ENCODE peak calls at places on chromosomes 1 and 21, in six cellular contexts. One of them, this sample, is unnamed.

GRCh38 chr21:20258542-20258941 is 739.7 kb upstream of the NCAM2 start:
- DNase-seq in prostate gland: no peak
- DNase-seq in tibial nerve: no peak
- DNase-seq in A549: no peak
- DNase-seq in IMR-90: no peak
- DNase-seq in adrenal gland: no peak
- DNase-seq in this sample: no peak

GRCh38 chr1:165040641-165041040 is 315.9 kb downstream of the LMX1A start:
- DNase-seq in prostate gland: no peak
- DNase-seq in tibial nerve: no peak
- DNase-seq in A549: no peak
- DNase-seq in IMR-90: no peak
- DNase-seq in adrenal gland: no peak
- DNase-seq in this sample: no peak

GRCh38 chr1:199272690-199273089 is 633.9 kb downstream of the PTPRC start:
- DNase-seq in prostate gland: no peak
- DNase-seq in tibial nerve: no peak
- DNase-seq in A549: peak
- DNase-seq in IMR-90: peak
- DNase-seq in adrenal gland: peak
- DNase-seq in this sample: no peak

GRCh38 chr1:226954337-226954736 is 14.2 kb downstream of the COQ8A start:
- DNase-seq in prostate gland: no peak
- DNase-seq in tibial nerve: no peak
- DNase-seq in A549: no peak
- DNase-seq in IMR-90: no peak
- DNase-seq in adrenal gland: no peak
- DNase-seq in this sample: no peak

GRCh38 chr21:26513212-26513611 is 59.9 kb downstream of the CYYR1 start:
- DNase-seq in prostate gland: no peak
- DNase-seq in tibial nerve: no peak
- DNase-seq in A549: no peak
- DNase-seq in IMR-90: no peak
- DNase-seq in adrenal gland: peak
- DNase-seq in this sample: no peak

GRCh38 chr1:232805269-232806070 is at the start of gene MAP10:
- DNase-seq in prostate gland: peak
- DNase-seq in tibial nerve: peak
- DNase-seq in A549: peak
- DNase-seq in IMR-90: peak
- DNase-seq in adrenal gland: peak
- DNase-seq in this sample: peak

GRCh38 chr1:202248861-202249260 is 55.3 kb downstream of the LGR6 start:
- DNase-seq in prostate gland: no peak
- DNase-seq in tibial nerve: no peak
- DNase-seq in A549: no peak
- DNase-seq in IMR-90: no peak
- DNase-seq in adrenal gland: no peak
- DNase-seq in this sample: no peak

GRCh38 chr1:115797491-115797890 is 29.0 kb upstream of the CASQ2 start:
- DNase-seq in prostate gland: no peak
- DNase-seq in tibial nerve: no peak
- DNase-seq in A549: no peak
- DNase-seq in IMR-90: no peak
- DNase-seq in adrenal gland: no peak
- DNase-seq in this sample: no peak

GRCh38 chr21:34812510-34813265 is 143.9 kb downstream of the CLIC6 start:
- DNase-seq in prostate gland: no peak
- DNase-seq in tibial nerve: no peak
- DNase-seq in A549: no peak
- DNase-seq in IMR-90: peak
- DNase-seq in adrenal gland: no peak
- DNase-seq in this sample: no peak

GRCh38 chr1:212950243-212951057 is at the start of gene VASH2:
- DNase-seq in prostate gland: peak
- DNase-seq in tibial nerve: peak
- DNase-seq in A549: peak
- DNase-seq in IMR-90: peak
- DNase-seq in adrenal gland: peak
- DNase-seq in this sample: peak

GRCh38 chr1:161439280-161440232 is 65.7 kb upstream of the FCGR2A start:
- DNase-seq in prostate gland: no peak
- DNase-seq in tibial nerve: no peak
- DNase-seq in A549: peak
- DNase-seq in IMR-90: peak
- DNase-seq in adrenal gland: no peak
- DNase-seq in this sample: peak

GRCh38 chr1:226001852-226002666 is 2.9 kb upstream of the SDE2 start:
- DNase-seq in prostate gland: peak
- DNase-seq in tibial nerve: peak
- DNase-seq in A549: no peak
- DNase-seq in IMR-90: no peak
- DNase-seq in adrenal gland: peak
- DNase-seq in this sample: peak

GRCh38 chr1:212721388-212722247 is 22.0 kb upstream of the BATF3 start:
- DNase-seq in prostate gland: peak
- DNase-seq in tibial nerve: no peak
- DNase-seq in A549: peak
- DNase-seq in IMR-90: peak
- DNase-seq in adrenal gland: no peak
- DNase-seq in this sample: no peak

GRCh38 chr1:31064685-31065309 is 720 bp downstream of the PUM1 start:
- DNase-seq in prostate gland: no peak
- DNase-seq in tibial nerve: no peak
- DNase-seq in A549: peak
- DNase-seq in IMR-90: peak
- DNase-seq in adrenal gland: no peak
- DNase-seq in this sample: peak

GRCh38 chr1:53376742-53377437 is 49.0 kb upstream of the LRP8 start:
- DNase-seq in prostate gland: no peak
- DNase-seq in tibial nerve: no peak
- DNase-seq in A549: no peak
- DNase-seq in IMR-90: no peak
- DNase-seq in adrenal gland: no peak
- DNase-seq in this sample: peak

GRCh38 chr1:76425843-76426145 is 351.2 kb downstream of the ST6GALNAC3 start:
- DNase-seq in prostate gland: no peak
- DNase-seq in tibial nerve: no peak
- DNase-seq in A549: no peak
- DNase-seq in IMR-90: peak
- DNase-seq in adrenal gland: no peak
- DNase-seq in this sample: no peak

GRCh38 chr1:41383094-41383852 is 22.0 kb downstream of the FOXO6 start:
- DNase-seq in prostate gland: no peak
- DNase-seq in tibial nerve: no peak
- DNase-seq in A549: no peak
- DNase-seq in IMR-90: peak
- DNase-seq in adrenal gland: no peak
- DNase-seq in this sample: no peak

GRCh38 chr1:8477983-8478362 is 160.1 kb downstream of the SLC45A1 start:
- DNase-seq in prostate gland: no peak
- DNase-seq in tibial nerve: no peak
- DNase-seq in A549: no peak
- DNase-seq in IMR-90: no peak
- DNase-seq in adrenal gland: no peak
- DNase-seq in this sample: no peak

GRCh38 chr1:8629241-8630091 is 188.0 kb downstream of the RERE start:
- DNase-seq in prostate gland: no peak
- DNase-seq in tibial nerve: no peak
- DNase-seq in A549: no peak
- DNase-seq in IMR-90: peak
- DNase-seq in adrenal gland: no peak
- DNase-seq in this sample: no peak

DNA sequence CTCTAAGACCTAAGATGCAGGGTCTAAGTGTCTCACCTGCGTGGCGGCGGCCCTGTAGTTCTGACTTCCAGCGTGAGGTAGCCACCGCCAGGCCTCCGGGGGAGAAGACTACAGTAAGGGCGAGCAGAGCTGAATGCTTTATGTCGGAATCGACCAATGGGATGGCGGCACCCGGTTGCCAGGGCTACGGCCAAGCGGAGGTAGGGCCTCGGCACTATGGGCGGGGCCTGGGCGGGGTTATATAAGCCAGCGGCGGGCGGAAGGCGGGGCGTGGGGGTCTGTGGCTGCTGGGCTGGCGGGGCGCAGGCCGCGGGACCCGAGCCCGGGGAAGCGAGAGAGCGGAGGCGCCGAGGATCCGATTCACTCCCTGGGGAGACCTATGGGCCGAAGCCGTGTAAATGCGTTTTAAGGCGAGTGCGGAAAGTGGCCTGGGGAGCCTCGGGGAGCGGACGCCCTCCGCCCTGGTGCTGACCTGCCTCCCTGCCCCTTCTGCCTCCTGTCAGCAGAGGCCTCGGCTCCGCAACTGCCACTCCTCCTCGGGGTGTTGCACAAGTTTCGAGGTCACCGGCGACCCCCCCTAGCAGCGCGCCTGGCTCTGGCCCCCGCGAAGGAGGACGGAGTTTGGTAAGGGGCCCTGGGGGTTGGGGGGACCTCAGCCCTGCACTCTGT is at the start of gene AZIN2:
- DNase-seq in prostate gland: peak
- DNase-seq in tibial nerve: peak
- DNase-seq in A549: peak
- DNase-seq in IMR-90: peak
- DNase-seq in adrenal gland: peak
- DNase-seq in this sample: peak
- TF ChIP-seq POLR2A in prostate gland: peak
- TF ChIP-seq POLR2A in tibial nerve: peak
- TF ChIP-seq POLR2A in A549: peak
- TF ChIP-seq POLR2A in IMR-90: peak
- TF ChIP-seq POLR2A in adrenal gland: peak
- TF ChIP-seq POLR2A in this sample: peak

GRCh38 chr1:224116131-224116530 is 2.2 kb downstream of the FBXO28 start:
- DNase-seq in prostate gland: no peak
- DNase-seq in tibial nerve: no peak
- DNase-seq in A549: peak
- DNase-seq in IMR-90: peak
- DNase-seq in adrenal gland: no peak
- DNase-seq in this sample: no peak
- H3K27ac ChIP-seq in prostate gland: no peak
- H3K27ac ChIP-seq in tibial nerve: no peak
- H3K27ac ChIP-seq in A549: no peak
- H3K27ac ChIP-seq in IMR-90: no peak
- H3K27ac ChIP-seq in adrenal gland: no peak
- H3K27ac ChIP-seq in this sample: no peak

DNA sequence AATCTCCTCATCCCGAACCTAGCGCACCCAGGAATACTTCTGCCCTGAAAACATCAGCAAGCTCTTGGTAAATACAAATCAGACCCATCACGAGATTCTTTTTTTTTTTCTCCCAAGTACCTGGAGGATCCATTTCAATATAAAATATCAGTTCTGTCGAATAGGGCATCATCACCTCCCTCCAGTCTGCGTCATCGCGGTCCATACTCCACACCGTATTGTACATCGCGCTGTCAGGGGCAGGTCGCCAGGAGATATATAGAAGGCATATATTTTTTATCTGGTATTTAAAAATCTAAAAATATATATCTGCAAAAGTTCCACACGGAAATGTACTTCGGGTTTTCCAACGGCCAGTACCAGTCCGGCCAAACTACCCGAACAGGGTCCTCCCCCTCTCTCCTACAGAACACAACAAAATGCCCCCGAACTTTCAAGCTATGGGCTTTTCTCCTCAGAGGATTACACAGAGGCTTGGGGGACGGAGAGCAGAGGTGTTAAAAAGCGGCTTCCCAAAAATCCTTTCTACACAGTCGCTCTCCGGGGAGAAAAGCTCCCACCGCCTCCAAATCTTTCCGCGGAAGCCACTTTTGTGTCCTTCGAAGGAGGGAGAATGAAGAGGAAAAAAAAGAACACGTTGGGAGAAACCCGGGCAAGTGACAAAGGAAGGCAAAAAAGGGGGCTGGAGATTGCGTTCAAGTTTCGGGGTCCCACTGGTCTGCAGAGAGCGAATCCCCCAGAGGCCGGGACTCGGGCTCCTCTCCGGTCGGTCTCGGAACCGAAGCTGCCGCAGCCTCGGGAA is 501 bp downstream of the PIK3R3 start:
- DNase-seq in prostate gland: peak
- DNase-seq in tibial nerve: no peak
- DNase-seq in A549: no peak
- DNase-seq in IMR-90: peak
- DNase-seq in adrenal gland: peak
- DNase-seq in this sample: peak
- TF ChIP-seq CTCF in prostate gland: no peak
- TF ChIP-seq CTCF in tibial nerve: no peak
- TF ChIP-seq CTCF in A549: no peak
- TF ChIP-seq CTCF in IMR-90: no peak
- TF ChIP-seq CTCF in adrenal gland: no peak
- TF ChIP-seq CTCF in this sample: no peak

GRCh38 chr1:181033799-181034391 is at the start of gene MR1:
- DNase-seq in prostate gland: peak
- DNase-seq in tibial nerve: no peak
- DNase-seq in A549: peak
- DNase-seq in IMR-90: peak
- DNase-seq in adrenal gland: peak
- DNase-seq in this sample: peak

GRCh38 chr1:181038399-181038873 is 4.7 kb downstream of the MR1 start:
- DNase-seq in prostate gland: peak
- DNase-seq in tibial nerve: no peak
- DNase-seq in A549: peak
- DNase-seq in IMR-90: peak
- DNase-seq in adrenal gland: peak
- DNase-seq in this sample: peak

GRCh38 chr1:181036107-181036843 is 2.5 kb downstream of the MR1 start:
- DNase-seq in prostate gland: no peak
- DNase-seq in tibial nerve: no peak
- DNase-seq in A549: no peak
- DNase-seq in IMR-90: no peak
- DNase-seq in adrenal gland: no peak
- DNase-seq in this sample: no peak

GRCh38 chr1:181028241-181029014 is 5.4 kb upstream of the MR1 start:
- DNase-seq in prostate gland: no peak
- DNase-seq in tibial nerve: no peak
- DNase-seq in A549: no peak
- DNase-seq in IMR-90: peak
- DNase-seq in adrenal gland: no peak
- DNase-seq in this sample: no peak

GRCh38 chr1:181033128-181033798 is 520 bp upstream of the MR1 start:
- DNase-seq in prostate gland: peak
- DNase-seq in tibial nerve: no peak
- DNase-seq in A549: no peak
- DNase-seq in IMR-90: peak
- DNase-seq in adrenal gland: peak
- DNase-seq in this sample: peak
- TF ChIP-seq POLR2A in prostate gland: peak
- TF ChIP-seq POLR2A in tibial nerve: no peak
- TF ChIP-seq POLR2A in A549: no peak
- TF ChIP-seq POLR2A in IMR-90: no peak
- TF ChIP-seq POLR2A in adrenal gland: no peak
- TF ChIP-seq POLR2A in this sample: no peak